ENCODE peak calls at places on chromosome 1, in ten cellular contexts. W, S, L, F, X, E, O, Z, J and K are unnamed samples. For H3K9me3 and H3K36me3, the result is how much of the 10 kb centered on the place peaks cover.

GRCh38 chr1:180743868-180744267 is 112.0 kb downstream of the XPR1 start:
- DNase-seq in S (no peak), Z (no peak), W (no peak), O (no peak), L (no peak), E (no peak), F (no peak), X (no peak), J (no peak), K (no peak)

GRCh38 chr1:48793863-48794262 is 17.2 kb upstream of the BEND5 start:
- DNase-seq in Z (no peak), X (no peak), O (no peak), F (no peak), S (no peak), L (no peak), J (no peak), E (no peak), W (no peak), K (no peak)

GRCh38 chr1:17912491-17912890 is 157.4 kb downstream of the ACTL8 start:
- DNase-seq in E (no peak), W (no peak), S (no peak), O (no peak), X (no peak), J (peak), L (no peak), F (no peak), Z (no peak), K (no peak)

GRCh38 chr1:225448146-225448805 is 20.4 kb upstream of the LBR start:
- DNase-seq in S (peak), X (no peak), E (no peak), O (no peak), J (peak), Z (no peak), F (no peak), W (no peak), L (no peak), K (no peak)

GRCh38 chr1:157404063-157404501 is 148.2 kb downstream of the FCRL5 start:
- DNase-seq in W (no peak), Z (no peak), S (no peak), E (no peak), J (no peak), O (no peak), X (no peak), F (peak), L (no peak), K (no peak)

GRCh38 chr1:76190749-76191424 is 116.3 kb downstream of the ST6GALNAC3 start:
- DNase-seq in L (no peak), Z (no peak), O (no peak), J (no peak), W (no peak), E (no peak), F (no peak), X (no peak), S (no peak), K (no peak)

GRCh38 chr1:201025571-201026002 is 2.1 kb upstream of the KIF21B start:
- DNase-seq in L (peak), E (peak), O (no peak), Z (no peak), S (no peak), F (peak), W (no peak), X (no peak), J (no peak), K (peak)

GRCh38 chr1:40507973-40508372 is 594 bp upstream of the EXO5 start:
- DNase-seq in F (no peak), X (no peak), W (no peak), L (no peak), S (no peak), O (no peak), E (no peak), J (no peak), Z (no peak), K (no peak)

GRCh38 chr1:91549041-91549735 is 48.5 kb downstream of the CDC7 start:
- DNase-seq in S (peak), X (peak), W (no peak), J (no peak), L (no peak), O (no peak), F (no peak), Z (no peak), E (no peak), K (no peak)

GRCh38 chr1:150574260-150575071 is 4.9 kb downstream of the MCL1 start:
- DNase-seq in Z (no peak), L (no peak), E (no peak), W (no peak), X (no peak), F (peak), O (no peak), J (no peak), S (no peak), K (no peak)

GRCh38 chr1:172885411-172885810 is 165.3 kb downstream of the TNFSF18 start:
- DNase-seq in W (no peak), X (no peak), J (no peak), F (no peak), S (no peak), E (no peak), L (peak), Z (no peak), O (no peak), K (no peak)

GRCh38 chr1:106498238-106498637 is 558.2 kb upstream of the PRMT6 start:
- DNase-seq in X (no peak), O (no peak), Z (no peak), F (no peak), E (no peak), J (no peak), W (no peak), L (no peak), S (no peak), K (no peak)

GRCh38 chr1:25565188-25565591 is 21.8 kb downstream of the LDLRAP1 start:
- DNase-seq in F (no peak), O (no peak), J (no peak), Z (no peak), E (no peak), L (no peak), S (no peak), X (peak), W (no peak), K (no peak)

GRCh38 chr1:55378582-55378981 is 163.4 kb upstream of the USP24 start:
- DNase-seq in S (peak), E (peak), L (no peak), O (no peak), J (peak), Z (peak), W (no peak), F (peak), X (no peak), K (peak)

GRCh38 chr1:170073893-170074249 is 624 bp downstream of the KIFAP3 start:
- DNase-seq in S (no peak), X (no peak), Z (no peak), L (no peak), F (no peak), W (no peak), J (no peak), E (no peak), O (no peak), K (no peak)

GRCh38 chr1:68173283-68174172 is 58.8 kb downstream of the WLS start:
- DNase-seq in X (no peak), O (no peak), E (no peak), L (peak), F (peak), J (no peak), W (no peak), S (no peak), Z (no peak), K (no peak)

GRCh38 chr1:196723325-196724185 is 51.1 kb upstream of the CFHR3 start:
- DNase-seq in L (no peak), O (no peak), W (no peak), Z (peak), E (no peak), J (no peak), F (peak), X (peak), S (peak), K (peak)

GRCh38 chr1:224768971-224769370 is 152.9 kb downstream of the CNIH3 start:
- DNase-seq in F (no peak), J (no peak), O (no peak), X (no peak), S (no peak), L (no peak), E (no peak), Z (no peak), W (no peak), K (no peak)

GRCh38 chr1:76336951-76337371 is 262.4 kb downstream of the ST6GALNAC3 start:
- DNase-seq in O (peak), X (no peak), L (no peak), Z (no peak), S (peak), W (peak), F (peak), E (peak), J (peak), K (no peak)

GRCh38 chr1:16241116-16241763 is 4.3 kb upstream of the CPLANE2 start:
- DNase-seq in X (no peak), E (peak), S (peak), F (no peak), W (no peak), L (no peak), O (no peak), J (no peak), Z (no peak), K (no peak)

GRCh38 chr1:95369985-95370670 is 136.1 kb downstream of the RWDD3 start:
- DNase-seq in O (no peak), L (no peak), W (no peak), J (no peak), E (no peak), F (no peak), Z (no peak), S (no peak), X (no peak), K (no peak)

GRCh38 chr1:155651861-155652661 is 36.5 kb downstream of the YY1AP1 start:
- DNase-seq in E (no peak), L (peak), S (no peak), Z (no peak), X (no peak), W (no peak), F (no peak), O (no peak), J (no peak), K (no peak)

GRCh38 chr1:71638081-71638766 is 557.4 kb upstream of the ZRANB2 start:
- DNase-seq in Z (no peak), X (no peak), L (no peak), W (no peak), O (no peak), E (no peak), J (no peak), F (peak), S (no peak), K (no peak)

GRCh38 chr1:100034465-100034864 is 64.7 kb downstream of the SLC35A3 start:
- DNase-seq in X (peak), F (peak), W (no peak), Z (no peak), J (no peak), L (no peak), S (no peak), E (no peak), O (no peak), K (no peak)

GRCh38 chr1:231240883-231241735 is at the start of gene GNPAT:
- DNase-seq in F (peak), L (peak), W (peak), S (peak), O (peak), X (peak), J (peak), Z (peak), E (peak), K (peak)

GRCh38 chr1:8027748-8028631 is 1.9 kb upstream of the ERRFI1 start:
- DNase-seq in S (no peak), W (no peak), L (peak), O (no peak), E (no peak), X (no peak), J (no peak), F (peak), Z (no peak), K (no peak)

GRCh38 chr1:42990757-42991346 is 32.2 kb upstream of the SLC2A1 start:
- DNase-seq in X (no peak), L (no peak), E (no peak), Z (no peak), F (no peak), O (no peak), S (no peak), W (no peak), J (no peak), K (no peak)

GRCh38 chr1:6001992-6002576 is 9.9 kb upstream of the NPHP4 start:
- DNase-seq in W (peak), E (peak), O (peak), X (no peak), L (no peak), Z (peak), F (no peak), J (peak), S (no peak), K (no peak)

GRCh38 chr1:16903054-16903453 is 7.3 kb downstream of the RNU1-2 start:
- DNase-seq in F (peak), W (no peak), S (no peak), X (no peak), Z (no peak), O (no peak), E (no peak), L (no peak), J (no peak), K (peak)

GRCh38 chr1:5009376-5010065 is 355.1 kb downstream of the AJAP1 start:
- DNase-seq in O (no peak), E (no peak), F (no peak), Z (no peak), X (no peak), W (no peak), J (no peak), L (no peak), S (no peak), K (no peak)

GRCh38 chr1:18739956-18740355 is 109.3 kb downstream of the PAX7 start:
- DNase-seq in L (no peak), S (no peak), O (no peak), J (peak), E (peak), X (no peak), Z (no peak), F (no peak), W (no peak), K (no peak)

GRCh38 chr1:61050541-61051454 is 31.6 kb upstream of the NFIA start:
- DNase-seq in L (no peak), F (peak), X (peak), J (peak), E (peak), W (peak), Z (peak), O (peak), S (peak), K (peak)

GRCh38 chr1:59202455-59202854 is 94.4 kb upstream of the FGGY start:
- DNase-seq in S (no peak), L (no peak), X (no peak), W (no peak), F (no peak), Z (no peak), J (no peak), O (no peak), E (no peak), K (no peak)

GRCh38 chr1:63362578-63362977 is 4.8 kb upstream of the ALG6 start:
- DNase-seq in Z (no peak), W (no peak), F (no peak), X (no peak), J (no peak), O (no peak), S (no peak), E (no peak), L (no peak), K (no peak)

GRCh38 chr1:35807614-35808375 is at the start of gene AGO4:
- DNase-seq in X (peak), F (peak), L (no peak), O (peak), E (peak), Z (peak), S (peak), W (peak), J (peak), K (peak)

GRCh38 chr1:5874416-5875110 is 117.7 kb downstream of the NPHP4 start:
- DNase-seq in S (no peak), J (no peak), Z (no peak), E (no peak), L (no peak), F (no peak), X (no peak), O (no peak), W (no peak), K (no peak)

GRCh38 chr1:26704629-26705028 is 8.8 kb downstream of the ARID1A start:
- DNase-seq in Z (no peak), E (no peak), L (no peak), J (no peak), W (no peak), X (no peak), S (no peak), F (no peak), O (no peak), K (no peak)

GRCh38 chr1:22776051-22776611 is 65.5 kb downstream of the EPHB2 start:
- DNase-seq in Z (no peak), S (no peak), F (no peak), E (no peak), W (no peak), L (no peak), X (no peak), O (no peak), J (no peak), K (no peak)
- H3K27ac ChIP-seq in Z (no peak), S (no peak), F (no peak), E (no peak), W (no peak), L (no peak), X (no peak), O (no peak), J (no peak), K (no peak)

GRCh38 chr1:152167835-152168534 is 9.0 kb upstream of the RPTN start:
- DNase-seq in S (no peak), F (peak), E (no peak), J (no peak), X (no peak), L (peak), O (no peak), Z (no peak), W (no peak), K (no peak)
- H3K9me3 ChIP-seq in S (under half), F (under half), E (under half), J (under half), X (under half), L (under half), O (under half), Z (under half), W (under half), K (under half)

DNA sequence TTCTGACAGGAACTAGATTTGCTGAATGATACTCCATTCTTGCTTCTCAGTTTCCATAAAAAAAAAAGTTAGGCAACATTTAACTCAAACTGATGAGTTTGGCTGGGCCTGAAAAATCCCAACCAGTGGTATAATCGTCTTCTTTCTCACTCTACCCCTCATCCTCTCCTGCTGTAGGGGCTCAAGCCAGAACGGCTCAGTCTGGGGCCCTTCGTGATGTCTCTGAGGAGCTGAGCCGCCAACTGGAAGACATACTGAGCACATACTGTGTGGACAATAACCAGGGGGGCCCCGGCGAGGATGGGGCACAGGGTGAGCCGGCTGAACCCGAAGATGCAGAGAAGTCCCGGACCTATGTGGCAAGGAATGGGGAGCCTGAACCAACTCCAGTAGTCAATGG is 1.6 kb downstream of the TXLNA start:
- DNase-seq in E (no peak), X (no peak), S (no peak), W (no peak), F (no peak), O (no peak), L (no peak), Z (no peak), J (no peak), K (no peak)
- H3K36me3 ChIP-seq in E (under half), X (under half), S (under half), W (half or more), F (under half), O (under half), L (under half), Z (under half), J (under half), K (half or more)

GRCh38 chr1:211699059-211699458 is 23.6 kb upstream of the NEK2 start:
- DNase-seq in Z (no peak), E (no peak), F (no peak), L (no peak), O (no peak), X (no peak), S (no peak), W (no peak), J (no peak), K (no peak)

GRCh38 chr1:211695135-211695816 is 19.9 kb upstream of the NEK2 start:
- DNase-seq in X (no peak), Z (no peak), O (no peak), S (no peak), W (no peak), J (no peak), F (peak), L (no peak), E (no peak), K (no peak)

GRCh38 chr1:211698161-211699026 is 23.0 kb upstream of the NEK2 start:
- DNase-seq in F (peak), Z (peak), X (peak), J (peak), L (peak), W (peak), S (peak), O (peak), E (peak), K (peak)

GRCh38 chr1:211701733-211702132 is 26.3 kb upstream of the NEK2 start:
- DNase-seq in Z (no peak), F (no peak), X (no peak), L (no peak), E (no peak), J (no peak), W (no peak), O (no peak), S (no peak), K (no peak)

DNA sequence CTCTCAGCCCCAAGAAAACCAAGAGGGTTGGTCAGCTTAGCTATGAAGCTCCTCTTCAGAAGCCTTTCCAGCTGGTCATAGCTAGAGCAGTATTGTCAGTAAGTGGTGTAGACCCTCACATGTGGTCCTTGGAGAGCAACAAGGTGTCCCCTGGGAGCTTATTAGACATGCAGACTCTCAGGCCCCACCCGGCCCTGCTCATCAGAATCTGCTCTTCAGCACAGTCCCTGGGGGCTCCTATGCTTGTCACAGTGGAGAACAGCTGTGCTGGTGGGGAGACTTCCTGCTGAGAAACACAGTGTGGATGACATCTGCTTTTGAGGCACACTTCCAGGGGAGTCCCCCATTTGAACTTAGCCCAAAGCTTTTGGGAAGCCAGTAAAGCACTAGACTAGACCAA is 21.9 kb upstream of the NEK2 start:
- DNase-seq in Z (no peak), L (no peak), W (no peak), S (no peak), E (no peak), F (no peak), J (no peak), O (no peak), X (no peak), K (no peak)
- H3K27ac ChIP-seq in Z (no peak), L (no peak), W (no peak), S (no peak), E (no peak), F (no peak), J (no peak), O (no peak), X (no peak), K (no peak)

DNA sequence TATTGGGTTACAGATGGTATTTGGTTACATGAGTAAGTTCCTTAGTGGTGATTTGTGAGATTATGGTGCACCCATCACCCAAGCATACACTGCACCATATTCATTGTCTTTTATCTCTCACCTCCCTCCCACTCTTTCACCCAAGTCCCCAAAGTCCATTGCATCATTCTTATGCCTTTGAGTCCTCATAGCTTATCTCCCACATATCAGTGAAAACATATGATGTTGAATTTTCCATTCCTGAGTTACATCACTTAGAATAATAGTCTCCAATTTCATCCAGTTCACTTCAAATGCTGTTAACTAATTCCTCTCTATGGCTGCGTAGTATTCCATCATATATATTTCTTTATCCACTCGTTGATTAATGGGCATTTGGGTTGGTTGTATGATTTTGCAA is 36.8 kb upstream of the ZNF678 start:
- DNase-seq in E (no peak), F (no peak), X (no peak), L (no peak), S (no peak), J (no peak), Z (no peak), W (no peak), O (no peak), K (no peak)
- H3K9me3 ChIP-seq in E (under half), F (under half), X (under half), L (under half), S (half or more), J (under half), Z (half or more), W (half or more), O (half or more), K (under half)